ENCODE peak calls at places on chromosomes 5 and 9, in eight cellular contexts. D is IMR-90, N is erythroblast, M is NB4, E is transverse colon, U is HCT116, O is uterus, J is lower leg skin. V is an unnamed sample.

GRCh38 chr9:137524161-137524560 is 26.0 kb downstream of the PNPLA7 start:
- DNase-seq in D (no peak), N (no peak), M (no peak), E (no peak), U (no peak), O (no peak), J (no peak), V (no peak)

GRCh38 chr5:170571885-170572284 is 68.1 kb downstream of the KCNIP1 start:
- DNase-seq in D (no peak), N (no peak), M (no peak), E (no peak), U (no peak), O (no peak), J (peak; percentile 52), V (no peak)

GRCh38 chr9:111065414-111065813 is 27.1 kb upstream of the LPAR1 start:
- DNase-seq in D (no peak), N (no peak), M (no peak), E (no peak), U (no peak), O (no peak), J (no peak), V (no peak)

GRCh38 chr5:143182901-143183820 is 220.3 kb downstream of the NR3C1 start:
- DNase-seq in D (peak; percentile 48), N (no peak), M (peak; percentile 94), E (peak; percentile 13), U (no peak), O (no peak), J (no peak), V (no peak)

GRCh38 chr5:130126748-130127147 is 222.5 kb downstream of the CHSY3 start:
- DNase-seq in D (no peak), N (no peak), M (no peak), E (no peak), U (no peak), O (no peak), J (no peak), V (no peak)

GRCh38 chr5:14236757-14237156 is 93.6 kb downstream of the TRIO start:
- DNase-seq in D (no peak), N (no peak), M (no peak), E (no peak), U (no peak), O (no peak), J (no peak), V (no peak)

GRCh38 chr5:173750538-173751265 is 134.3 kb upstream of the BOD1 start:
- DNase-seq in D (no peak), N (no peak), M (no peak), E (no peak), U (no peak), O (no peak), J (no peak), V (no peak)

GRCh38 chr5:180807654-180808414 is 5.2 kb upstream of the MGAT1 start:
- DNase-seq in D (no peak), N (no peak), M (no peak), E (peak; percentile 6), U (no peak), O (no peak), J (peak; percentile 59), V (no peak)

GRCh38 chr5:55344392-55344992 is 36.7 kb downstream of the MTREX start:
- DNase-seq in D (peak; percentile 70), N (peak; percentile 84), M (peak; percentile 58), E (peak; percentile 66), U (peak; percentile 36), O (peak; percentile 69), J (no peak), V (peak; percentile 74)

GRCh38 chr5:128498844-128499455 is 39.1 kb downstream of the FBN2 start:
- DNase-seq in D (peak; percentile 79), N (peak; percentile 21), M (peak; percentile 53), E (no peak), U (peak; percentile 40), O (no peak), J (no peak), V (peak; percentile 45)

GRCh38 chr5:39074009-39074886 is at the start of gene RICTOR:
- DNase-seq in D (peak; percentile 82), N (peak; percentile 95), M (peak; percentile 92), E (peak; percentile 92), U (no peak), O (peak; percentile 89), J (peak; percentile 97), V (peak; percentile 87)
- TF ChIP-seq POLR2A in D (peak; percentile 82), N (peak; percentile 71), M (peak; percentile 89), E (peak; percentile 65), U (no peak), O (peak; percentile 67), J (no peak), V (peak; percentile 53)

GRCh38 chr5:138637256-138637655 is 62.1 kb upstream of the HSPA9 start:
- DNase-seq in D (no peak), N (no peak), M (no peak), E (no peak), U (no peak), O (no peak), J (no peak), V (no peak)
- TF ChIP-seq POLR2A in D (no peak), N (no peak), M (no peak), E (no peak), U (no peak), O (no peak), J (no peak), V (no peak)

DNA sequence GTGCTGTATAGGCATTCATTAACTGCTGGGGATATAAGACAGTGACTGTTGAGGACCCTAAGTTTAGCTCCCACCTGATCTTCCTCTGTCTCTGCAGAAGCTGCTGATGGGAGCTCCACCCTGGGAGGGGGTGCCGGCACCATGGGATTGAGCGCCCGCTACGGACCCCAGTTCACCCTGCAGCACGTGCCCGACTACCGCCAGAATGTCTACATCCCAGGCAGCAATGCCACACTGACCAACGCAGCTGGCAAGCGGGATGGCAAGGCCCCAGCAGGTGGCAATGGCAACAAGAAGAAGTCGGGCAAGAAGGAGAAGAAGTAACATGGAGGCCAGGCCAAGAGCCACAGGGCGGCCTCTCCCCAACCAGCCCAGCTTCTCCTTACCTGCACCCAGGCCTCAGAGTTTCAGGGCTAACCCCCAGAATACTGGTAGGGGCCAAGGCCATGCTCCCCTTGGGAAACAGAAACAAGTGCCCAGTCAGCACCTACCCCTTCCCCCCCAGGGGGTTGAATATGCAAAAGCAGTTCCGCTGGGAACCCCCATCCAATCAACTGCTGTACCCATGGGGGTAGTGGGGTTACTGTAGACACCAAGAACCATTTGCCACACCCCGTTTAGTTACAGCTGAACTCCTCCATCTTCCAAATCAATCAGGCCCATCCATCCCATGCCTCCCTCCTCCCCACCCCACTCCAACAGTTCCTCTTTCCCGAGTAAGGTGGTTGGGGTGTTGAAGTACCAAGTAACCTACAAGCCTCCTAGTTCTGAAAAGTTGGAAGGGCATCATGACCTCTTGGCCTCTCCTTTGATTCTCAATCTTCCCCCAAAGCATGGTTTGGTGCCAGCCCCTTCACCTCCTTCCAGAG is 22.2 kb downstream of the PCDHGC5 start:
- DNase-seq in D (no peak), N (no peak), M (peak; percentile 24), E (no peak), U (no peak), O (no peak), J (peak; percentile 79), V (no peak)
- TF ChIP-seq POLR2A in D (no peak), N (no peak), M (no peak), E (no peak), U (no peak), O (no peak), J (no peak), V (no peak)

GRCh38 chr5:96338624-96339023 is 94.4 kb downstream of the PCSK1 start:
- DNase-seq in D (no peak), N (peak; percentile 31), M (no peak), E (peak; percentile 40), U (no peak), O (no peak), J (no peak), V (peak; percentile 67)
- TF ChIP-seq POLR2A in D (no peak), N (no peak), M (no peak), E (no peak), U (no peak), O (no peak), J (no peak), V (no peak)

GRCh38 chr5:159199225-159199624 is 10.1 kb downstream of the RNF145 start:
- DNase-seq in D (no peak), N (no peak), M (peak; percentile 8), E (no peak), U (no peak), O (no peak), J (no peak), V (no peak)

GRCh38 chr5:159195775-159196174 is 13.6 kb downstream of the RNF145 start:
- DNase-seq in D (no peak), N (no peak), M (no peak), E (no peak), U (no peak), O (no peak), J (no peak), V (no peak)

GRCh38 chr5:159199780-159200179 is 9.6 kb downstream of the RNF145 start:
- DNase-seq in D (no peak), N (no peak), M (no peak), E (no peak), U (no peak), O (no peak), J (no peak), V (no peak)

GRCh38 chr5:159202151-159202550 is 7.2 kb downstream of the RNF145 start:
- DNase-seq in D (no peak), N (no peak), M (no peak), E (no peak), U (no peak), O (no peak), J (no peak), V (no peak)

GRCh38 chr5:159198063-159199036 is 11.0 kb downstream of the RNF145 start:
- DNase-seq in D (no peak), N (no peak), M (peak; percentile 51), E (no peak), U (no peak), O (no peak), J (no peak), V (no peak)
- TF ChIP-seq POLR2A in D (no peak), N (no peak), M (no peak), E (no peak), U (no peak), O (no peak), J (no peak), V (no peak)

DNA sequence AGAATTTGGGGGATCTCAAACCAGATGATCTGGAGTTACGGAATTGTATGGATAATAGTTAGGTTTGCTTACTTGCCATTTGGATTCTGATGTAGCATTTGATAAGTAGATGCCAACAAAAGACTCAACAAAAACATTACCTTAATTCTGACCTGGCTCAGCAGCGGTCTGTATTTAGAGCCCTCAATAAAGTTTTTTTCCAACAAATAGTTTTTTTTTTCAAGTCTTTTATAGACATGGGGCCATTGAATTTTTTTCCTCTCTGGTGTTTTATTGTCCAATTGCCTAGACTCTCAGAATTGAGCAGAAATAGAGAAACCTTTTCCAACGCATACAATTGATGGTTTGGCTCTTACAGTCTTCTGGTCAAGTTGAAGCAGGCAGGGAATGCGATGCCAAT is 192.8 kb upstream of the GAS1 start:
- DNase-seq in D (no peak), N (no peak), M (no peak), E (no peak), U (no peak), O (no peak), J (no peak), V (no peak)
- TF ChIP-seq POLR2A in D (no peak), N (no peak), M (no peak), E (no peak), U (no peak), O (no peak), J (no peak), V (no peak)